ENCODE peak calls at places on chromosomes 11 and 22, in five cellular contexts. Y is HCT116, I is right lobe of liver, S is ovary, T is Peyer's patch. E is an unnamed sample. For H3K4me1, the result is how much of the 10 kb centered on the place peaks cover.

GRCh38 chr11:125464266-125464662 is 31.8 kb downstream of the FEZ1 start:
- DNase-seq in Y (no peak), I (no peak), S (no peak), T (no peak), E (peak)

GRCh38 chr11:1450958-1451710 is 35.4 kb downstream of the MOB2 start:
- DNase-seq in Y (no peak), I (no peak), S (no peak), T (no peak), E (no peak)

GRCh38 chr11:16946477-16947282 is 67.5 kb downstream of the PLEKHA7 start:
- DNase-seq in Y (no peak), I (no peak), S (no peak), T (no peak), E (no peak)

GRCh38 chr11:84608788-84609309 is 1018.3 kb downstream of the DLG2 start:
- DNase-seq in Y (no peak), I (no peak), S (no peak), T (no peak), E (no peak)

GRCh38 chr22:40368016-40368415 is 2.4 kb upstream of the SGSM3 start:
- DNase-seq in Y (no peak), I (no peak), S (no peak), T (no peak), E (no peak)

GRCh38 chr22:29072193-29072978 is 449 bp upstream of the KREMEN1 start:
- DNase-seq in Y (peak), I (peak), S (peak), T (peak), E (peak)

GRCh38 chr11:84865257-84865656 is 761.9 kb downstream of the DLG2 start:
- DNase-seq in Y (no peak), I (no peak), S (no peak), T (no peak), E (no peak)

GRCh38 chr11:132444891-132445290 is 1074.5 kb downstream of the NTM start:
- DNase-seq in Y (no peak), I (no peak), S (no peak), T (no peak), E (no peak)

GRCh38 chr11:88103337-88104206 is 71.7 kb downstream of the RAB38 start:
- DNase-seq in Y (peak), I (peak), S (no peak), T (no peak), E (peak)

GRCh38 chr11:1934326-1935155 is 12.6 kb upstream of the MRPL23 start:
- DNase-seq in Y (no peak), I (peak), S (no peak), T (no peak), E (no peak)

GRCh38 chr11:38460901-38461300 is 1862.9 kb upstream of the RAG2 start:
- DNase-seq in Y (no peak), I (no peak), S (peak), T (no peak), E (peak)

GRCh38 chr11:46120711-46121327 is 435 bp downstream of the PHF21A start:
- DNase-seq in Y (no peak), I (peak), S (peak), T (peak), E (peak)

GRCh38 chr11:118291453-118291852 is 13.1 kb upstream of the CD3E start:
- DNase-seq in Y (no peak), I (no peak), S (no peak), T (no peak), E (no peak)

DNA sequence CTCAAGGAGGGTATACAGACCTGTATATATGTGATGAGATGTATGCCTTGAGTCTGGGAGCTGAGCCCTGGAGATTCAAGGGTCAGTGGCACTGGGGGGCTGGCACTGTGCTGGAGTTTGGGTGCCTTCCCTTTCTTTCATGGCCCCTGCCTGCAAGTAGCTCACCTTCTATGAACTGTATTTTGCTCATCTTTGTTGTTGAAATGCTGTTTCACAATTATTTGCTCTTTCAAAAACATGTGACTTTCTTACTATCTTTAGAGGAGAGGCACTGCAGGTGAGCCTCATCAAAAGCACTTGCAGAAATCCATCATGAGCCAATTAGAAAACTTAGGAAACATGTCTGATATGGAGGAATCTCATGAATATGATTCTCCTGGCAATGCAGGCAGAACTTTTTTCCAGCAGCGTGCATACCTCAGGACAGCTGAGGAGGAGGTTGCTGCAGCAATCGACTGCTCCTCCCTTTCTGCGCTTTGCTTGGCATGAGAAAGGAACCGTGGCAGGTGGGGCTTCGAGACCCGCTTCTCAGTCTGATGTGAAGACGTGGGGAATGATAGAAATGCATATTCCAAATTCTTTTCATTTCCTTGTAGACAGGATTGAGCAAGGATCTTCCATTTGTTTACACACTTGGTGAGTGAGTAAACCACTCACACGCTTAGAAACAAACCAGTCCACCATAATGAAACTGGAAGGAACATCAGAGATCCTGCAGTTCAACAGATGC is 178.4 kb upstream of the E2F8 start:
- DNase-seq in Y (no peak), I (no peak), S (no peak), T (no peak), E (no peak)
- H3K4me1 ChIP-seq in Y (under half), I (under half), S (under half), T (under half), E (under half)

DNA sequence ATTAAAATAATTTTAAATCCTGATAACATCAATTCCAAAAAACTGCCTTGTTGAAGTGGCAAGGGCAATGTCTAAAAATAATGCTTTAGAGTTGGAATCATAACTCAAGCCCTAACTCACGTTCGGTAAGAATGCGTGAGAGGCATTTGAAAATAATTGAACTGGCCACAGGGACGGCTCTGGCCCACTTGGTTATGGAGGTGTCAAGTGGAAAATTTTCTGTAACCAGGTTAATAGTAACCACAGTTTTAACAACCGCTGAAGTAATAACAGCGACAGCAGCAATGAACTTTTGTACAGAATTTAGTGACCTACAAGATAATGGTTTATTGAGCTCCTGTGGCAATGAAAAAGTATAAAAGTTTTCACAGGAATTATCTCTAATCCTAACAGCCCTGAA is 79.4 kb downstream of the ETS1 start:
- DNase-seq in Y (no peak), I (no peak), S (no peak), T (no peak), E (no peak)
- H3K4me1 ChIP-seq in Y (under half), I (under half), S (under half), T (half or more), E (under half)

DNA sequence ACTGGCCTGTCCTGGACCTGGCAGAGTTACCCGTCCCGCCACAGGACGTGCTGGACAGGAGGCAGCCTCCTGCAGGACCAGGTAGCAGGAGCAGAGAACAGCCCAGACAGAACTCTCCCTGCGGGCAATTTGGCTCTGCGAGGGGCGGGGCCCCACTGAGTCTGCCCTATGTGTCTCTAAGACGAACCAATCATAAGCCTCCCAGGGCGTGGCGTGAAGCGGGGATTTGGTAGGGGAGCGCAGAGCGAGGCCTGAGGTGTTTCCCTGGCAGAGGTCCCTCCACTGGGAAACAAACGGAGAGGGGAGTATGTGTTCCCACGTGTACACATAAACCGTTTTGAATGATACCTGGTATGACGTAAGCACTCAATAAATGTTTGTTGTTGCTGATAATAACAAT is 7.4 kb downstream of the CD82 start:
- DNase-seq in Y (no peak), I (no peak), S (no peak), T (peak), E (peak)
- H3K4me1 ChIP-seq in Y (under half), I (under half), S (under half), T (under half), E (half or more)

GRCh38 chr11:67374571-67375276 is 1.3 kb upstream of the CLCF1 start:
- DNase-seq in Y (no peak), I (no peak), S (no peak), T (no peak), E (no peak)
- H3K4me1 ChIP-seq in Y (half or more), I (under half), S (under half), T (half or more), E (under half)

DNA sequence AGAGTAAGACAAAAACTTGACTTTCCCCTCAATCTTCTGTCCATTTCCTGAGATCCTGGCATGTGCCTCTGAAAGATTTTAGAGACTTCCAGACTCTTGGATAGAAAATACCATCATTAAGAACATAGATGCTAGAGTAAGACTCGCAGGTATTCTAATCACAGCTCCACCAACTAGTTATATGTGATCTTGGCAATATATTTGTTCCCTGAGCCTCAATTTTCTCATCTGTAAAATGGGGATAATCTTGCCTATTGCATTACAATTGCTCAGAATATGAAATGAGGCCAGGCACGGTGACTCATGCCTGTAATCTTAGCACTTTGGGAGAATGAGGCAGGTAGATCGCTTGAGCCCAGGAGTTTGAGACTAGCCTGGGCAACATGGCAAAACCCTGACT is 10.7 kb downstream of the RHOG start:
- DNase-seq in Y (no peak), I (no peak), S (no peak), T (no peak), E (no peak)
- H3K4me1 ChIP-seq in Y (under half), I (under half), S (under half), T (under half), E (under half)

GRCh38 chr22:37564111-37564711 is 3.9 kb downstream of the CDC42EP1 start:
- DNase-seq in Y (no peak), I (no peak), S (no peak), T (no peak), E (no peak)
- H3K4me1 ChIP-seq in Y (half or more), I (half or more), S (under half), T (half or more), E (under half)

DNA sequence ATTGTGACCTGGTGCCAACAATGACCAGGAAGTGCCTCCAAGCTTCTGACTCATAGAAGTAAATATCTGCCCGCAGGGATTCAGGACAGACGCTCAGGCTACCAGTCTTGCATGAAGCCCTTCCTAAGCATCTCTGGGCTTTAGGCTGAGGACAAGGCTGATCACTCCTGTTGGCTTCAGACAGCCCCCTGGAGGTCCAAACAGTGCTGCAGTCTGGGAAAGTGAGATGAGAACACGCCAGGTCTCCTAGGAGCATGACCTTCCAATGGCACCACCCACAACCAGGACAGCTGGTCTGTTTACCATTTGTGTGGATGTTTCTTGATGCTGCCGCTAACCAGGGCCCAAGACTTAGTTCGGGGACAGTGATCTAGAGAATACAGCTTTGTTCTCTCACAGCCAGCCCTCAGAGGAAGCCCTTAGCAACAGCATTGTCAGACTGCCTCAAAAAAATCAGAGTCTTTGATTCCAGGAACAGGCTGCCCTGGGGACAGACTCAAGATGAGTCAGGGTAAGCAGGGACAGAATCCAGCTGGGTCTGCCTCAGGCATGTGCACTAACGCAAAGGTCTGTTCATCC is 111.2 kb downstream of the ZNF280B start:
- DNase-seq in Y (peak), I (no peak), S (no peak), T (no peak), E (peak)
- H3K4me1 ChIP-seq in Y (under half), I (under half), S (under half), T (under half), E (under half)

DNA sequence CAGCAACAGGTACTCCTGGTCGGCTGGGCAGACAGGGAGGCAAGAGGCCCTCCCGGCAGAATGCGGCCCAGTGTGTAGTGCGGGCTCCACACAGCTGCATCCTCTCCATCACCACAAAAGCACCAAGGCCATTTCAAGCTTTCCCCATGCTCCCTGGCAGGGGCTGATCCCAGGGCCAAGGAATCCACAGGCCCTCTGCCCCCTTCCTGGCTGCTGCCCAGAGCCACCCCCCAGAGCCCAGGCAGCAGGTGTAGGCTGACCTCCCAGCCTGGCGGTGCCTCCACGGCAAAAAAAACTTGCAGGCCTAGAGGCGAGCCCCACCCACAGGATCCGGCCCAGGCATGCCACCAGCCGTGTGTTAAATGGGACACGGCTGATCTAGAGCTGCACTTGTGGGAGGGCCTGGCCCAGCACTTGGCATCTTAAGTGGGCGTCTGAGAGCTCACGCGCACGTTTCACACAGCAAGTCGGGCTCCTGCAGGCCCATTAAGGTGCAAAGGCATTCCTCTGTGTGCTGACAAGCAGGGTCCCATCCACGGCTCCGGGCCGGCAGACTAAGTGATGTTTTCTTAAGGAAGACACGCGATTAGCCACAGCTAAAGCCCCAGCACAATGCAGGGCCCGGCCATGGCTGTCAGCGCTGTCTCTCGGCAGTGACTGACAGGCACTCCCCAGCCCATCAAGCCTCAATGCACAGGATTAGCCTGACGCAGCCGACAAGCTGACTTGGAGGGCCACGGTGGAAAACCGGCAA is 19.8 kb upstream of the GNB1L start:
- DNase-seq in Y (no peak), I (no peak), S (peak), T (peak), E (peak)
- H3K4me1 ChIP-seq in Y (under half), I (under half), S (under half), T (under half), E (under half)

GRCh38 chr22:50016308-50016987 is 3.9 kb upstream of the IL17REL start:
- DNase-seq in Y (no peak), I (no peak), S (peak), T (no peak), E (no peak)
- H3K4me1 ChIP-seq in Y (under half), I (under half), S (under half), T (under half), E (under half)

E was measured in foreskin keratinocyte.